ENCODE peak calls at places on chromosomes 4 and X, in seven cellular contexts. F is sigmoid colon, I is heart right ventricle, D is kidney epithelial cell, Y is Peyer's patch, P is iPS DF 6.9, A is suprapubic skin. S is an unnamed sample.
A peak's percentile ranks its signal among the peaks of the same experiment; 100 is the strongest.

GRCh38 chr4:118968006-118968405 is 79.4 kb downstream of the SYNPO2 start:
- DNase-seq in F (peak; percentile 89), I (peak; percentile 58), D (peak; percentile 71), Y (no peak), P (peak; percentile 47), A (no peak), S (peak; percentile 26)

GRCh38 chr4:61723492-61723891 is 523.4 kb downstream of the ADGRL3 start:
- DNase-seq in F (no peak), I (no peak), D (no peak), Y (no peak), P (peak; percentile 27), A (no peak), S (no peak)

GRCh38 chrX:112832481-112833095 is 8.0 kb downstream of the AMOT start:
- DNase-seq in F (no peak), I (no peak), D (no peak), Y (peak; percentile 55), P (no peak), A (no peak), S (no peak)

GRCh38 chr4:19592391-19592790 is 659.3 kb upstream of the SLIT2 start:
- DNase-seq in F (no peak), I (no peak), D (no peak), Y (no peak), P (no peak), A (no peak), S (no peak)

GRCh38 chrX:78801522-78801921 is 54.0 kb downstream of the LPAR4 start:
- DNase-seq in F (no peak), I (no peak), D (no peak), Y (no peak), P (no peak), A (no peak), S (no peak)

GRCh38 chr4:122776916-122777315 is 44.4 kb downstream of the BBS12 start:
- DNase-seq in F (no peak), I (no peak), D (no peak), Y (no peak), P (no peak), A (no peak), S (no peak)

GRCh38 chrX:107429090-107429489 is 20.4 kb upstream of the FRMPD3 start:
- DNase-seq in F (no peak), I (no peak), D (no peak), Y (no peak), P (no peak), A (no peak), S (no peak)

GRCh38 chr4:3073158-3074077 is 920 bp downstream of the HTT-AS start:
- DNase-seq in F (peak; percentile 74), I (peak; percentile 30), D (no peak), Y (no peak), P (no peak), A (no peak), S (no peak)

GRCh38 chr4:4888695-4889094 is 29.2 kb downstream of the MSX1 start:
- DNase-seq in F (no peak), I (no peak), D (no peak), Y (no peak), P (no peak), A (peak; percentile 29), S (peak; percentile 37)

GRCh38 chr4:16916719-16917337 is 18.4 kb upstream of the LDB2 start:
- DNase-seq in F (no peak), I (peak; percentile 19), D (no peak), Y (no peak), P (peak; percentile 88), A (no peak), S (peak; percentile 81)

GRCh38 chr4:1323635-1324442 is 23.2 kb upstream of the UVSSA start:
- DNase-seq in F (no peak), I (no peak), D (peak; percentile 79), Y (no peak), P (no peak), A (no peak), S (no peak)

GRCh38 chrX:152905081-152905420 is 7.2 kb downstream of the ZNF185 start:
- DNase-seq in F (no peak), I (no peak), D (no peak), Y (no peak), P (no peak), A (no peak), S (no peak)

GRCh38 chr4:52950226-52950625 is 88.1 kb downstream of the RASL11B start:
- DNase-seq in F (no peak), I (no peak), D (no peak), Y (no peak), P (no peak), A (no peak), S (no peak)

GRCh38 chr4:137076908-137077307 is 455.4 kb downstream of the PCDH18 start:
- DNase-seq in F (peak; percentile 43), I (no peak), D (no peak), Y (no peak), P (no peak), A (no peak), S (no peak)

GRCh38 chr4:76758290-76758882 is 139.6 kb downstream of the SOWAHB start:
- DNase-seq in F (no peak), I (peak; percentile 35), D (no peak), Y (no peak), P (no peak), A (no peak), S (peak; percentile 73)

GRCh38 chrX:83419030-83419792 is 88.9 kb upstream of the POU3F4 start:
- DNase-seq in F (no peak), I (no peak), D (no peak), Y (no peak), P (no peak), A (no peak), S (no peak)

GRCh38 chrX:123731987-123732678 is 719 bp downstream of the THOC2 start:
- DNase-seq in F (no peak), I (no peak), D (no peak), Y (peak; percentile 53), P (no peak), A (no peak), S (peak; percentile 60)

GRCh38 chr4:1464581-1465171 is 58.4 kb upstream of the NKX1-1 start:
- DNase-seq in F (no peak), I (no peak), D (no peak), Y (peak; percentile 36), P (no peak), A (no peak), S (peak; percentile 58)

GRCh38 chr4:722181-722725 is 16.6 kb downstream of the PCGF3 start:
- DNase-seq in F (no peak), I (no peak), D (no peak), Y (no peak), P (no peak), A (no peak), S (no peak)

GRCh38 chr4:25856756-25857155 is 6.0 kb downstream of the SEL1L3 start:
- DNase-seq in F (no peak), I (no peak), D (no peak), Y (no peak), P (no peak), A (no peak), S (no peak)

GRCh38 chr4:159062381-159062780 is 40.5 kb upstream of the RAPGEF2 start:
- DNase-seq in F (no peak), I (no peak), D (no peak), Y (no peak), P (no peak), A (no peak), S (no peak)

GRCh38 chr4:76779740-76780459 is 118.0 kb downstream of the SOWAHB start:
- DNase-seq in F (no peak), I (no peak), D (no peak), Y (no peak), P (no peak), A (no peak), S (no peak)

GRCh38 chr4:24226018-24226417 is 336.2 kb upstream of the PPARGC1A start:
- DNase-seq in F (no peak), I (no peak), D (no peak), Y (no peak), P (no peak), A (no peak), S (no peak)

GRCh38 chrX:68743754-68744153 is 85.1 kb upstream of the EFNB1 start:
- DNase-seq in F (peak; percentile 7), I (no peak), D (no peak), Y (no peak), P (no peak), A (no peak), S (no peak)

GRCh38 chr4:5893591-5893990 is 705 bp upstream of the CRMP1 start:
- DNase-seq in F (no peak), I (no peak), D (no peak), Y (no peak), P (no peak), A (no peak), S (peak; percentile 39)

GRCh38 chr4:5892321-5893012 is 419 bp downstream of the CRMP1 start:
- DNase-seq in F (no peak), I (no peak), D (no peak), Y (no peak), P (no peak), A (no peak), S (peak; percentile 78)

GRCh38 chr4:5891563-5892320 is 1.1 kb downstream of the CRMP1 start:
- DNase-seq in F (no peak), I (no peak), D (no peak), Y (no peak), P (no peak), A (no peak), S (peak; percentile 64)

GRCh38 chr4:5894266-5894665 is 1.4 kb upstream of the CRMP1 start:
- DNase-seq in F (no peak), I (no peak), D (no peak), Y (no peak), P (no peak), A (no peak), S (no peak)

DNA sequence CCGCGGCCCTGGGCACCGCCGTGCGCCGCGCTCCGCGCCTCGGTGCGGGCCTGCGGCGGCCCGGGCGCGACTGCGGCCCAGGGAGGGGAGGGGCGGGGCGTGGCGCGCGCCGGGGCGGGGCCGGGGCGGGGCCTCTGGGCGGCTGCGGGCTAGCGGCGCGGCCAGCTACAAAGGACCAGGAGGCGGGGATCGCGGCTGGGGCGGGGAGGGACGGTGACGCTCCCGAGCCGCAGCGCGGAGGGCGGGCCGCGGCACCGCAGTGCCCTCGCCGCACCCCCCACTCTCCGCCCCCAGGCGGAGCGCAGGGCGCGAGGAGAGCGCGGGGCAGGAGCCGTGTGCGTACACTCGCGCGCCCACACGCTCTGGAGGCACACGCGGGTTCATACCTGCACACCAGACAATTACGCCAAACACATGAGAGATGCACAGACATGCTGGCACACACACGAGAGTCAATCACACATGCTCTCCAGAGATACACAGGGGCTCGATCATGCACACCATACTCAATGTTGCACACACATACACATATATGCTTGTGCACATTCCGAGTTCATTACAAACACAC is at the start of gene CRMP1:
- DNase-seq in F (no peak), I (no peak), D (no peak), Y (no peak), P (no peak), A (no peak), S (peak; percentile 99)
- H3K4me3 ChIP-seq in F (peak within 1 kb of the TSS; percentile 23), I (no peak within 1 kb of the TSS), D (no peak within 1 kb of the TSS), Y (no peak within 1 kb of the TSS), P (peak within 1 kb of the TSS; percentile 42), A (peak within 1 kb of the TSS; percentile 21), S (peak within 1 kb of the TSS; percentile 31)

GRCh38 chr4:102815981-102816380 is 11.4 kb downstream of the UBE2D3 start:
- DNase-seq in F (no peak), I (no peak), D (peak; percentile 83), Y (no peak), P (no peak), A (no peak), S (no peak)
- H3K36me3 ChIP-seq in F (no peaks in the 10 kb centered on the region), I (peaks cover 75% of the 10 kb centered on the region), D (no peaks in the 10 kb centered on the region), Y (no peaks in the 10 kb centered on the region), P (no peaks in the 10 kb centered on the region), A (no peaks in the 10 kb centered on the region), S (no peaks in the 10 kb centered on the region)

GRCh38 chrX:73852022-73852421 is 289.0 kb downstream of the CHIC1 start:
- DNase-seq in F (no peak), I (no peak), D (no peak), Y (no peak), P (no peak), A (no peak), S (no peak)
- H3K4me3 ChIP-seq in F (peak overlapping the region; percentile 64), I (no peak overlapping the region), D (peak overlapping the region; percentile 76), Y (no peak overlapping the region), P (no peak overlapping the region), A (no peak overlapping the region), S (no peak overlapping the region)

GRCh38 chrX:136646602-136647239 is 1.2 kb upstream of the CD40LG start:
- DNase-seq in F (no peak), I (no peak), D (no peak), Y (no peak), P (no peak), A (no peak), S (no peak)
- H3K36me3 ChIP-seq in F (no peaks in the 10 kb centered on the region), I (no peaks in the 10 kb centered on the region), D (no peaks in the 10 kb centered on the region), Y (no peaks in the 10 kb centered on the region), P (no peaks in the 10 kb centered on the region), A (no peaks in the 10 kb centered on the region), S (no peaks in the 10 kb centered on the region)

S was measured in H7.